ENCODE peak calls at places on chromosome 12, in seven cellular contexts. W is heart left ventricle; K is neuronal stem cell; N is hepatocyte; U is aorta; I is adipocyte; O is CD8-positive, alpha-beta memory T cell. B is an unnamed sample.

GRCh38 chr12:104653730-104654328 is 197.1 kb downstream of the CHST11 start:
- DNase-seq in N (no peak), I (no peak), U (no peak), W (no peak), O (no peak), K (no peak), B (peak; percentile 16)

GRCh38 chr12:13000935-13001724 is 1.1 kb upstream of the HEBP1 start:
- DNase-seq in I (peak; percentile 80), N (peak; percentile 87), U (peak; percentile 77), O (peak; percentile 11), K (peak; percentile 61), W (peak; percentile 77), B (peak; percentile 55)

GRCh38 chr12:109358154-109358869 is 10.6 kb downstream of the MYO1H start:
- DNase-seq in N (no peak), I (peak; percentile 0), K (no peak), O (no peak), U (no peak), W (no peak), B (no peak)

GRCh38 chr12:124554429-124555029 is 12.9 kb downstream of the NCOR2 start:
- DNase-seq in K (no peak), U (peak; percentile 54), N (no peak), O (no peak), I (no peak), W (no peak), B (no peak)

GRCh38 chr12:132593938-132594358 is 16.4 kb downstream of the LRCOL1 start:
- DNase-seq in U (peak; percentile 92), W (peak; percentile 94), N (peak; percentile 95), I (peak; percentile 87), K (peak; percentile 81), O (no peak), B (peak; percentile 65)

GRCh38 chr12:90589966-90590365 is 365.0 kb downstream of the CCER1 start:
- DNase-seq in N (no peak), K (no peak), W (no peak), U (no peak), O (no peak), I (peak; percentile 22), B (no peak)

GRCh38 chr12:128942960-128943477 is 89.7 kb downstream of the GLT1D1 start:
- DNase-seq in O (no peak), I (no peak), U (no peak), N (no peak), W (no peak), K (no peak), B (no peak)

GRCh38 chr12:96648941-96649340 is 159.6 kb downstream of the CFAP54 start:
- DNase-seq in K (no peak), I (no peak), N (no peak), W (no peak), U (no peak), O (no peak), B (no peak)

GRCh38 chr12:30701056-30701455 is 5.4 kb upstream of the IPO8 start:
- DNase-seq in W (no peak), K (no peak), U (no peak), O (no peak), N (no peak), I (peak; percentile 14), B (no peak)

GRCh38 chr12:16939871-16940306 is 333.9 kb upstream of the LMO3 start:
- DNase-seq in N (peak; percentile 78), W (no peak), O (no peak), I (peak; percentile 7), K (peak; percentile 27), U (no peak), B (no peak)

GRCh38 chr12:78290606-78291345 is 460.1 kb downstream of the NAV3 start:
- DNase-seq in K (no peak), O (no peak), I (peak; percentile 93), W (no peak), N (peak; percentile 11), U (no peak), B (no peak)

GRCh38 chr12:79407671-79408622 is 282.8 kb downstream of the PAWR start:
- DNase-seq in W (no peak), U (peak; percentile 50), I (peak; percentile 95), N (peak; percentile 77), K (peak; percentile 41), O (no peak), B (peak; percentile 76)

GRCh38 chr12:88391556-88391955 is 188.7 kb downstream of the KITLG start:
- DNase-seq in K (no peak), O (no peak), W (no peak), N (peak; percentile 8), U (no peak), I (peak; percentile 90), B (no peak)

GRCh38 chr12:46388427-46388992 is 15.9 kb upstream of the SLC38A2 start:
- DNase-seq in N (no peak), K (no peak), U (no peak), W (no peak), O (no peak), I (peak; percentile 62), B (no peak)
- H3K4me1 ChIP-seq in N (peaks cover 55% of the 10 kb centered on the region), K (peaks cover 7% of the 10 kb centered on the region), U (peaks cover 10% of the 10 kb centered on the region), W (peaks cover 22% of the 10 kb centered on the region), O (peaks cover 21% of the 10 kb centered on the region), I (peaks cover 82% of the 10 kb centered on the region), B (peaks cover 80% of the 10 kb centered on the region)

GRCh38 chr12:92138626-92139025 is 7.0 kb downstream of the BTG1 start:
- DNase-seq in N (no peak), O (no peak), W (no peak), U (no peak), K (no peak), I (peak; percentile 5), B (no peak)

GRCh38 chr12:92140919-92141536 is 4.6 kb downstream of the BTG1 start:
- DNase-seq in K (no peak), N (no peak), O (no peak), I (peak; percentile 44), W (no peak), U (no peak), B (no peak)

GRCh38 chr12:92138144-92138543 is 7.5 kb downstream of the BTG1 start:
- DNase-seq in N (no peak), W (no peak), K (no peak), I (peak; percentile 32), O (no peak), U (no peak), B (no peak)

GRCh38 chr12:92141585-92142244 is 3.9 kb downstream of the BTG1 start:
- DNase-seq in K (no peak), N (no peak), W (no peak), O (no peak), I (peak; percentile 27), U (no peak), B (no peak)

DNA sequence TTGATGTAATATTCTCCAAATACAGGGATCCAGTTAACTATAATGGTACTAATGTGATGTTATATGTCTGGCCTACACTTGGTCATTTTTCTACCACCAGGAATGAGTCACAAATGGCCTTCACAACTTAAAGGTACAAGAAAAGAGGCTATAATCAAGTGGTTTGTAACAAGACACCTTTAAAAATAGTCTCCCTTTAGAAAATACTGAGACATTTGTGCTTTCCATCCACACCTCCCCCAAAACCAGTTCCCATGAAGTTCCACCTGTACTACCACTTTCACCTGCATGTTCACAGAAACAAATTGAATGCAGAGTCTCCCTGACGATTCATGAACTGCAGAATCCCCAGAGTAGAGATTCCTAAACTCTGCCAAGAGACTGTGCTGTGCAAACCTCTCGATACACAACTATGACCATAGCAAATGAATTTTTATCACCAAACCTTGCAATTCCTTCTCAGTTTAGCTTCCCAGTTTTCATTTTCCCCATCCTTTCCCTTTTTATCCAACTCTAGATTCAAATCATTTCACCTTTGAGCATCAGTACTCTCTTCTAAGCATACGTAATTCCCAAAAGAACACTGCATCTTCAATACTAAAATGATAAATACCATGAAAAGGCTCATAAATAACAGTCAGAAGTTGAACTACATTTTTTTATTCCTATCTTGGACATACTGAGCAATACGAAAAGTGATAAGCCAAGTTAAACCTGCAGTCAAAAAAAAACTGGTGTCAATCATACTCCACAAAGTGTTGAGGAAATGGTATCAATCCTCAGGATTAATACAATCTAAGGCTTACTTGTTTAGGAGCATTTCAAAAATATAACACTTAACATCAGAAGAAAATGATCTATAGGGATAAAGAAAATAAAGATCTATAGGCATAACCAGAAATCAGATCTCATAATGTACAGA is 5.8 kb downstream of the BTG1 start:
- DNase-seq in O (no peak), U (no peak), W (no peak), I (peak; percentile 49), K (no peak), N (no peak), B (no peak)
- H3K4me1 ChIP-seq in O (peaks cover 20% of the 10 kb centered on the region), U (peaks cover 11% of the 10 kb centered on the region), W (peaks cover 24% of the 10 kb centered on the region), I (peaks cover 54% of the 10 kb centered on the region), K (peaks cover 18% of the 10 kb centered on the region), N (peaks cover 38% of the 10 kb centered on the region), B (peaks cover 73% of the 10 kb centered on the region)

GRCh38 chr12:76223869-76224268 is 124.3 kb downstream of the BBS10 start:
- DNase-seq in W (no peak), U (no peak), K (no peak), O (no peak), N (no peak), I (no peak), B (no peak)
- H3K4me1 ChIP-seq in W (no peaks in the 10 kb centered on the region), U (no peaks in the 10 kb centered on the region), K (peaks cover 6% of the 10 kb centered on the region), O (no peaks in the 10 kb centered on the region), N (no peaks in the 10 kb centered on the region), I (no peaks in the 10 kb centered on the region), B (peaks cover 20% of the 10 kb centered on the region)

GRCh38 chr12:115437061-115437567 is 753.1 kb upstream of the TBX3 start:
- DNase-seq in O (no peak), N (peak; percentile 21), I (no peak), W (no peak), U (no peak), K (no peak), B (peak; percentile 6)

GRCh38 chr12:115438314-115438713 is 754.3 kb upstream of the TBX3 start:
- DNase-seq in N (no peak), I (no peak), O (no peak), U (no peak), W (no peak), K (no peak), B (no peak)

GRCh38 chr12:115440438-115440837 is 756.5 kb upstream of the TBX3 start:
- DNase-seq in U (no peak), N (peak; percentile 63), O (no peak), W (peak; percentile 80), I (peak; percentile 69), K (no peak), B (peak; percentile 95)

GRCh38 chr12:115443351-115443938 is 759.5 kb upstream of the TBX3 start:
- DNase-seq in U (no peak), O (no peak), W (no peak), N (no peak), I (no peak), K (no peak), B (no peak)

GRCh38 chr12:115439008-115439601 is 755.1 kb upstream of the TBX3 start:
- DNase-seq in K (no peak), W (no peak), N (no peak), U (no peak), I (no peak), O (no peak), B (no peak)
- H3K4me1 ChIP-seq in K (no peaks in the 10 kb centered on the region), W (no peaks in the 10 kb centered on the region), N (peaks cover 4% of the 10 kb centered on the region), U (no peaks in the 10 kb centered on the region), I (peaks cover 8% of the 10 kb centered on the region), O (no peaks in the 10 kb centered on the region), B (peaks cover 25% of the 10 kb centered on the region)

B was measured in SJSA1.